ENCODE peak calls at places on chromosomes 6 and 20, in six cellular contexts. F, T, W, Q, N and Y are unnamed samples. For H3K9me3 and H3K4me1, the result is how much of the 10 kb centered on the place peaks cover.

GRCh38 chr20:25087186-25087929 is 5.4 kb upstream of the VSX1 start:
- DNase-seq in N (no peak), T (no peak), Q (no peak), W (no peak), F (no peak), Y (no peak)

GRCh38 chr6:82185948-82186347 is 61.6 kb downstream of the IBTK start:
- DNase-seq in N (no peak), W (no peak), T (peak), F (no peak), Q (no peak), Y (no peak)

GRCh38 chr20:10793741-10794140 is 119.9 kb upstream of the JAG1 start:
- DNase-seq in Q (no peak), W (no peak), T (no peak), F (no peak), N (no peak), Y (no peak)

GRCh38 chr6:132190097-132190814 is 211.0 kb downstream of the MOXD1 start:
- DNase-seq in T (peak), F (no peak), Q (no peak), N (no peak), W (no peak), Y (peak)

GRCh38 chr20:47392721-47393073 is 36.2 kb upstream of the ZMYND8 start:
- DNase-seq in W (peak), T (no peak), F (no peak), Q (no peak), N (no peak), Y (no peak)

GRCh38 chr6:7237653-7238190 is 75.3 kb downstream of the SSR1 start:
- DNase-seq in T (no peak), N (no peak), Q (no peak), F (no peak), W (no peak), Y (no peak)

GRCh38 chr6:84001119-84001518 is 32.5 kb upstream of the MRAP2 start:
- DNase-seq in T (no peak), N (no peak), F (no peak), Q (no peak), W (no peak), Y (no peak)

GRCh38 chr6:22457986-22458385 is 111.4 kb upstream of the HDGFL1 start:
- DNase-seq in W (no peak), N (no peak), Q (no peak), F (no peak), T (no peak), Y (no peak)

GRCh38 chr6:14540276-14540675 is 422.7 kb downstream of the CD83 start:
- DNase-seq in T (no peak), N (no peak), F (no peak), W (no peak), Q (no peak), Y (no peak)

GRCh38 chr6:1554881-1555569 is 54.7 kb upstream of the FOXC1 start:
- DNase-seq in W (no peak), T (peak), N (no peak), F (peak), Q (peak), Y (no peak)

DNA sequence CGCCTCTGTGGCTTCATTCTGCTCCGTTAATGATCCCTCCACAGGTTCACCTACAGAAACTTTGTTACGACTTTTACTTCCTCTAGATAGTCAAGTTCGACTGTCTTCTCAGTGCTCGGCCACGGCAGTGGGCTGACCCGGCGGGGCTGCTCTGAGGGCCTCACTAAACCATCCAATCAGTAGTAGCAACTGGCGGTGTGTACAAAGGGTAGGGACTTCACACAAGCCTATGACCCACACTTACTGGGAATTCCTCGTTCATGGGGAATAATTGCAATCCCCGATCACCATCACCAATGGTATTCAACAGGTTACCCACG is 1959.2 kb upstream of the DEFB115 start:
- DNase-seq in W (no peak), T (no peak), Q (no peak), N (no peak), F (no peak), Y (no peak)
- H3K9me3 ChIP-seq in W (under half), T (under half), Q (under half), N (under half), F (under half), Y (under half)

GRCh38 chr20:32479697-32480140 is 105.4 kb downstream of the NOL4L start:
- DNase-seq in T (no peak), F (no peak), Q (no peak), W (no peak), N (no peak), Y (no peak)
- H3K4me1 ChIP-seq in T (under half), F (under half), Q (under half), W (under half), N (under half), Y (under half)

GRCh38 chr6:31354788-31355539 is 2.0 kb downstream of the HLA-B start:
- DNase-seq in F (no peak), N (no peak), Q (no peak), T (no peak), W (no peak), Y (no peak)
- H3K4me3 ChIP-seq in F (no peak), N (no peak), Q (no peak), T (no peak), W (no peak), Y (no peak)

GRCh38 chr20:31274441-31274840 is 17.0 kb downstream of the DEFB115 start:
- DNase-seq in W (no peak), Q (no peak), T (no peak), N (no peak), F (no peak), Y (no peak)

DNA sequence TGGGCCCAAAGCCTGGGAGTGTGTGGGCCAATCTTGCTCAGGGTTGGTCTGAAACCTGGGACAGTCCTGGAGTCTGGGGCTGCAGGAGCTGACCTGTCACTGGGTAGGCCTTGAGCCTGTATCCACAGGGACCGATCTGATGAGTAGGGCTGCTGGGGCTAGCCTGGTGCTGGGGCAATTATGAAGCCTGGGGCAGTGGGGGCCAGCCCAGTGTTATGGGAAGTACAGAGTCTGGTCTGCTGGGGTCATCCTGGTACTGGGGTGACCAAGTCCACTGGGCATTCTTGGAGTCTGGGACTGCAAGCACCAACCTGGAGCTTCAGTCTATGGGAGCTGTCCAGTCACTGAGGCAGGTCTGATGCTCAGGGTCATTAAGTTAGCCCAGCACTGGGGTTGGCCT is 20.7 kb downstream of the DEFB115 start:
- DNase-seq in Q (no peak), N (no peak), W (no peak), T (no peak), F (no peak), Y (no peak)
- H3K9me3 ChIP-seq in Q (under half), N (under half), W (under half), T (under half), F (under half), Y (under half)

DNA sequence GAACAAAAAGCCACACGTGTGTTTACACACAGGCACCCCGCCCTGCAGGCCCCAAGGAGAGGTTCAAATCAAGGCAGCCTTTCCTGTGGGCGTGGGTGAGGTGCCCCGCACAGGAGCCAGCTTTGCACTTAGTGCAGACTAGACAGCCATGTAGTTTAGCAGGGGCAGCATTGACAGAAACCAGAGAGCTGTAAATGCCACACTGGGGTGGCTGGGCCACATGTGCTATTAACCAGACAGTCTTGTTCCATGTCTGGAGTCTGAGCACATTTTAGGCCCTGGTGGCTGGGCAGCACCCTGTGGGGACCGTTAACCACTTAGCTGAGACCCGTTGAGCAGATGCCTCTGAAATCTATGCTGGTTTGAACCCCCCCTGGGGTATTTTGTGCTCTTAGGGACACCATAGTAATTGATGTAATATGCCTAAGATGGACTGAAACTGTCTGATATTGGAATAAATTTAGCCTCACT is 106.3 kb upstream of the KCNG1 start:
- DNase-seq in W (no peak), T (no peak), Q (peak), F (no peak), N (no peak), Y (no peak)
- H3K4me1 ChIP-seq in W (under half), T (under half), Q (under half), F (under half), N (under half), Y (under half)

DNA sequence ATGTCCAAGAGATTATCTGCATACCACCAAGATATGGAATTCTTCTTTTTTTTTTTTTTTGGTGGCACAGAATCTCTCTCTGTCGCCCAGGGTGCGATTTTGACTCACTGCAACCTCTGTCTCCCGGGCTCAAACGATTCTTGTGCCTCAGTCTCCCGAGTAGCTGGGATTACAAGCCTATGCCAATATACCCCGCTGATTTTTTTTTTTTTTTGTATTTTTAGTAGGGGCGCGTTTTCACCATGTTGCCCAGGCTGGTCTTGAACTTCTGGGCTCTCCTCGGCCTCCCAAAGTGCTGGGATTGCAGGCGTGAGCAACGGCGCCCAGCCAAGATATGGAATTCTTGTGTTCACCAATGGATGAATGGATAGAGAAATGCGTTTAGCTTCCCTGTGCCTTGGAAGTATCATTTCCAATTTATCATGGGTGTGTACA is 31.0 kb downstream of the POM121L2 start:
- DNase-seq in T (no peak), W (no peak), N (no peak), Q (no peak), F (no peak), Y (peak)
- H3K4me3 ChIP-seq in T (peak), W (peak), N (peak), Q (no peak), F (no peak), Y (peak)

DNA sequence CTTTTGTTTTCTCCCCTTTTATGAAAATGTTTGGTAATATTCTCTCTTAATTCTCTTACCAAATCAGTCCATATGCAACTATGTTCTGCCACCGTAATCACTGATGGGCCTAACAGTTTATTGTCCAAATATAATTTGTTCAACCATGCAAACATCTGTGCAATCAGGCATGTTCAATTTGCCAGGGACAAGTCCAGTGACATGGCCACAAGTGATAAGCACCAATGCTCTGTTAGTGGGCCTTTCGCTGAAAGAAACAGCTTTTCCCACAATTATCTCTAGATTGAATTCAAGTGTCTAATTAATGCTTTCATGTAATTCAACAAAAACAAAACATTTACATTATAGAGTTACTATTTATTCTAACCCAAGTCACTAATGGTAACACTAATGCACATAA is 53.3 kb downstream of the EPB41L2 start:
- DNase-seq in F (no peak), W (no peak), Q (no peak), N (no peak), T (no peak), Y (no peak)
- H3K9me3 ChIP-seq in F (under half), W (under half), Q (under half), N (under half), T (under half), Y (under half)

GRCh38 chr6:79895382-79896100 is 51.8 kb downstream of the ELOVL4 start:
- DNase-seq in T (no peak), Q (no peak), F (no peak), N (no peak), W (peak), Y (no peak)
- H3K4me1 ChIP-seq in T (under half), Q (under half), F (under half), N (under half), W (under half), Y (under half)